ENCODE peak calls at places on chromosomes 2 and 18, in six cellular contexts. H, U, M, F, O and N are unnamed samples.

GRCh38 chr2:158300394-158300793 is 156.2 kb downstream of the CCDC148 start:
- DNase-seq in H (no peak), U (no peak), M (no peak), F (no peak), O (no peak), N (no peak)

GRCh38 chr18:80109676-80110078 is 615 bp downstream of the ADNP2 start:
- DNase-seq in H (no peak), U (peak; percentile 7), M (peak; percentile 48), F (no peak), O (peak; percentile 74), N (peak; percentile 62)

GRCh38 chr2:130393318-130393910 is 37.6 kb downstream of the PTPN18 start:
- DNase-seq in H (peak; percentile 1), U (no peak), M (no peak), F (no peak), O (no peak), N (no peak)

GRCh38 chr2:11499081-11499743 is 33.3 kb upstream of the E2F6 start:
- DNase-seq in H (no peak), U (no peak), M (no peak), F (no peak), O (no peak), N (no peak)

GRCh38 chr2:120647487-120647886 is 88.2 kb upstream of the GLI2 start:
- DNase-seq in H (no peak), U (no peak), M (peak; percentile 20), F (no peak), O (no peak), N (peak; percentile 45)

GRCh38 chr2:43223412-43224040 is 2.9 kb downstream of the ZFP36L2 start:
- DNase-seq in H (no peak), U (no peak), M (peak; percentile 55), F (no peak), O (no peak), N (peak; percentile 54)

GRCh38 chr2:173075056-173075780 is 428 bp upstream of the MAP3K20 start:
- DNase-seq in H (no peak), U (no peak), M (no peak), F (no peak), O (no peak), N (no peak)

GRCh38 chr18:25133879-25134278 is 218.1 kb downstream of the ZNF521 start:
- DNase-seq in H (no peak), U (no peak), M (no peak), F (no peak), O (no peak), N (no peak)

GRCh38 chr2:99643824-99644787 is 154.3 kb upstream of the REV1 start:
- DNase-seq in H (no peak), U (no peak), M (peak; percentile 29), F (no peak), O (no peak), N (peak; percentile 18)

GRCh38 chr2:191612496-191612895 is 65.4 kb upstream of the NABP1 start:
- DNase-seq in H (no peak), U (no peak), M (peak; percentile 91), F (no peak), O (no peak), N (peak; percentile 91)

GRCh38 chr2:27078267-27079194 is at the start of gene EMILIN1:
- DNase-seq in H (no peak), U (no peak), M (peak; percentile 96), F (no peak), O (no peak), N (no peak)

GRCh38 chr2:109355192-109355843 is 226.3 kb downstream of the SH3RF3 start:
- DNase-seq in H (no peak), U (no peak), M (no peak), F (no peak), O (no peak), N (no peak)

GRCh38 chr2:210630904-210631560 is 74.6 kb downstream of the CPS1 start:
- DNase-seq in H (no peak), U (no peak), M (no peak), F (no peak), O (no peak), N (no peak)

GRCh38 chr2:217614498-217614897 is 388.3 kb downstream of the TNS1 start:
- DNase-seq in H (no peak), U (no peak), M (no peak), F (no peak), O (peak; percentile 63), N (no peak)

GRCh38 chr2:65071499-65072180 is 15.4 kb downstream of the CEP68 start:
- DNase-seq in H (no peak), U (no peak), M (no peak), F (no peak), O (no peak), N (no peak)

GRCh38 chr2:226699321-226699720 is 100.3 kb downstream of the IRS1 start:
- DNase-seq in H (no peak), U (no peak), M (peak; percentile 78), F (no peak), O (no peak), N (no peak)

GRCh38 chr2:236951830-236952475 is 133.7 kb upstream of the COPS8 start:
- DNase-seq in H (no peak), U (no peak), M (no peak), F (no peak), O (no peak), N (no peak)

GRCh38 chr2:48483916-48484315 is 46.0 kb upstream of the STON1 start:
- DNase-seq in H (no peak), U (no peak), M (peak; percentile 79), F (no peak), O (no peak), N (no peak)

GRCh38 chr2:38105911-38106310 is 30.0 kb upstream of the CYP1B1 start:
- DNase-seq in H (no peak), U (no peak), M (no peak), F (no peak), O (no peak), N (no peak)

GRCh38 chr2:109063326-109063670 is 65.7 kb upstream of the SH3RF3 start:
- DNase-seq in H (no peak), U (no peak), M (no peak), F (no peak), O (no peak), N (no peak)

GRCh38 chr2:147547425-147547824 is 297.4 kb upstream of the ACVR2A start:
- DNase-seq in H (no peak), U (no peak), M (no peak), F (no peak), O (no peak), N (no peak)

GRCh38 chr2:26175191-26175715 is 2.4 kb downstream of the GAREM2 start:
- DNase-seq in H (no peak), U (no peak), M (no peak), F (no peak), O (peak; percentile 30), N (no peak)

GRCh38 chr2:64391940-64392339 is 62.0 kb upstream of the LGALSL start:
- DNase-seq in H (no peak), U (no peak), M (no peak), F (no peak), O (no peak), N (no peak)

GRCh38 chr2:97969466-97970067 is 26.2 kb downstream of the TMEM131 start:
- DNase-seq in H (no peak), U (no peak), M (no peak), F (no peak), O (no peak), N (no peak)

GRCh38 chr2:18297536-18298058 is 262.9 kb downstream of the RDH14 start:
- DNase-seq in H (no peak), U (no peak), M (no peak), F (no peak), O (no peak), N (no peak)

GRCh38 chr2:217890445-217890844 is 112.3 kb downstream of the TNS1 start:
- DNase-seq in H (no peak), U (no peak), M (peak; percentile 96), F (no peak), O (no peak), N (peak; percentile 4)

GRCh38 chr2:242047963-242048362 is 178.4 kb downstream of the RTP5 start:
- DNase-seq in H (no peak), U (no peak), M (no peak), F (no peak), O (no peak), N (no peak)